ENCODE peak calls at places on chromosome 3, in seven cellular contexts. N is astrocyte of the cerebellum, E is fibroblast of mammary gland, I is heart left ventricle, A is astrocyte of the spinal cord, V is psoas muscle, D is heart right ventricle. H is an unnamed sample.

GRCh38 chr3:107643038-107643883 is 120.5 kb downstream of the BBX start:
- DNase-seq in N (no peak), E (peak; percentile 26), I (no peak), A (no peak), V (no peak), D (no peak), H (no peak)

GRCh38 chr3:126340081-126340511 is 17.1 kb downstream of the KLF15 start:
- DNase-seq in N (no peak), E (peak; percentile 64), I (peak; percentile 25), A (no peak), V (peak; percentile 21), D (no peak), H (no peak)

GRCh38 chr3:3192481-3192764 is 12.9 kb upstream of the CRBN start:
- DNase-seq in N (no peak), E (no peak), I (no peak), A (no peak), V (no peak), D (no peak), H (no peak)

GRCh38 chr3:165181556-165181955 is 14.6 kb downstream of the SLITRK3 start:
- DNase-seq in N (no peak), E (no peak), I (no peak), A (no peak), V (no peak), D (no peak), H (no peak)

GRCh38 chr3:126081618-126082333 is 2.1 kb downstream of the SLC41A3 start:
- DNase-seq in N (no peak), E (peak; percentile 69), I (no peak), A (peak; percentile 48), V (peak; percentile 86), D (no peak), H (no peak)

GRCh38 chr3:8490079-8490552 is 11.5 kb upstream of the LMCD1 start:
- DNase-seq in N (peak; percentile 82), E (peak; percentile 100), I (no peak), A (peak; percentile 85), V (peak; percentile 30), D (no peak), H (peak; percentile 83)

GRCh38 chr3:34934660-34935059 is 704.7 kb upstream of the ARPP21 start:
- DNase-seq in N (no peak), E (no peak), I (no peak), A (no peak), V (no peak), D (no peak), H (no peak)

GRCh38 chr3:197525706-197526105 is 30.1 kb downstream of the BDH1 start:
- DNase-seq in N (no peak), E (peak; percentile 28), I (no peak), A (peak; percentile 39), V (no peak), D (no peak), H (no peak)

GRCh38 chr3:112709929-112710328 is 69.0 kb upstream of the CCDC80 start:
- DNase-seq in N (no peak), E (no peak), I (no peak), A (no peak), V (no peak), D (no peak), H (no peak)

GRCh38 chr3:184911570-184911969 is 99.6 kb downstream of the VPS8 start:
- DNase-seq in N (no peak), E (no peak), I (no peak), A (no peak), V (no peak), D (no peak), H (no peak)

GRCh38 chr3:132318451-132318850 is 1.2 kb downstream of the ACP3 start:
- DNase-seq in N (no peak), E (peak; percentile 83), I (no peak), A (peak; percentile 9), V (no peak), D (no peak), H (no peak)

GRCh38 chr3:10703875-10704274 is 112.2 kb upstream of the SLC6A11 start:
- DNase-seq in N (peak; percentile 16), E (peak; percentile 10), I (no peak), A (peak; percentile 14), V (no peak), D (no peak), H (no peak)

GRCh38 chr3:63387568-63387967 is 109.5 kb downstream of the SYNPR start:
- DNase-seq in N (no peak), E (peak; percentile 61), I (no peak), A (peak; percentile 59), V (no peak), D (no peak), H (no peak)

GRCh38 chr3:105800320-105800719 is 68.5 kb downstream of the CBLB start:
- DNase-seq in N (no peak), E (peak; percentile 63), I (no peak), A (no peak), V (no peak), D (no peak), H (no peak)

GRCh38 chr3:24242012-24242698 is 252.5 kb downstream of the THRB start:
- DNase-seq in N (peak; percentile 89), E (peak; percentile 82), I (no peak), A (peak; percentile 79), V (no peak), D (no peak), H (no peak)

GRCh38 chr3:37916685-37917084 is 55.0 kb downstream of the CTDSPL start:
- DNase-seq in N (no peak), E (no peak), I (no peak), A (no peak), V (no peak), D (no peak), H (no peak)

GRCh38 chr3:10775259-10775658 is 40.8 kb upstream of the SLC6A11 start:
- DNase-seq in N (no peak), E (no peak), I (no peak), A (no peak), V (no peak), D (no peak), H (no peak)

GRCh38 chr3:98971183-98971681 is 69.7 kb upstream of the DCBLD2 start:
- DNase-seq in N (no peak), E (peak; percentile 96), I (no peak), A (peak; percentile 93), V (no peak), D (no peak), H (peak; percentile 93)
- TF ChIP-seq CTCF in N (no peak), E (no peak), I (no peak), A (no peak), V (no peak), D (no peak), H (no peak)

GRCh38 chr3:55615039-55615693 is 128.1 kb upstream of the WNT5A start:
- DNase-seq in N (no peak), E (no peak), I (no peak), A (no peak), V (no peak), D (no peak), H (no peak)
- H3K4me3 ChIP-seq in N (no peak overlapping the region), E (no peak overlapping the region), I (no peak overlapping the region), A (no peak overlapping the region), V (no peak overlapping the region), D (no peak overlapping the region), H (no peak overlapping the region)

GRCh38 chr3:195105389-195105788 is 165.6 kb downstream of the XXYLT1 start:
- DNase-seq in N (no peak), E (no peak), I (no peak), A (no peak), V (no peak), D (no peak), H (no peak)

GRCh38 chr3:195107593-195107992 is 163.4 kb downstream of the XXYLT1 start:
- DNase-seq in N (no peak), E (no peak), I (no peak), A (no peak), V (no peak), D (no peak), H (no peak)

GRCh38 chr3:195104340-195104739 is 166.6 kb downstream of the XXYLT1 start:
- DNase-seq in N (no peak), E (no peak), I (no peak), A (no peak), V (no peak), D (no peak), H (no peak)

GRCh38 chr3:195105841-195106417 is 165.0 kb downstream of the XXYLT1 start:
- DNase-seq in N (no peak), E (no peak), I (no peak), A (no peak), V (no peak), D (no peak), H (no peak)

DNA sequence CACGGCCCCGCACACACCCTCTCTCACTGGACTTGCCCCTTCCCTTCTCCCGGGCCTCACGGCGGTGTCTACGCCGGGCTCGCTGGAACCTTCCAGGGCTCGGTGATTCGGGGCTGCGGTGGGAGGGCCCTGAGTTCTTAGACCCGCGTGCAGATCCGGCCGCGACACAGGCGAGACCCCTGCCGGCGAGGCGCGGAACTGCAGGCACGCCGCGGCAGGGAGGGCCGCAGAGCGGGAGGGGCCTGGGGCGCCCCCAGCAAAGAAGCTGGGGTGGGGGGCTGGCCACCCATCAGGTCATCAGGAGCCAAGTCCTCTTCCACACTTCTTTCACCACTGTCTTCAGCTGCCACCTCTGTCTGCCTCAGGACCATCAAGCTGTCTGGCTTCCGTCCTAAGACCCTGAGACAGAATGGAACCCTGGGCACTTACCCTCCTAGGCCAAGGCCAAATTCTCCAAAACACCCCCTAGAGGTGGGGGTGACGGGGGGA is 164.5 kb downstream of the XXYLT1 start:
- DNase-seq in N (no peak), E (peak; percentile 53), I (peak; percentile 73), A (peak; percentile 66), V (peak; percentile 77), D (peak; percentile 80), H (no peak)
- TF ChIP-seq CTCF in N (peak; percentile 97), E (peak; percentile 61), I (peak; percentile 100), A (peak; percentile 95), V (peak; percentile 100), D (peak; percentile 100), H (peak; percentile 81)

GRCh38 chr3:36494461-36495109 is 114.3 kb downstream of the STAC start:
- DNase-seq in N (no peak), E (peak; percentile 94), I (no peak), A (peak; percentile 33), V (peak; percentile 34), D (no peak), H (peak; percentile 78)
- H3K4me3 ChIP-seq in N (no peak overlapping the region), E (no peak overlapping the region), I (no peak overlapping the region), A (no peak overlapping the region), V (no peak overlapping the region), D (no peak overlapping the region), H (no peak overlapping the region)

GRCh38 chr3:51974277-51974962 is 444 bp upstream of the ABHD14A start:
- DNase-seq in N (no peak), E (no peak), I (no peak), A (no peak), V (peak; percentile 50), D (peak; percentile 50), H (no peak)
- TF ChIP-seq CTCF in N (no peak), E (no peak), I (peak; percentile 3), A (no peak), V (no peak), D (peak; percentile 54), H (no peak)

GRCh38 chr3:95705786-95706418 is 1108.5 kb upstream of the EPHA6 start:
- DNase-seq in N (no peak), E (peak; percentile 2), I (no peak), A (no peak), V (no peak), D (no peak), H (no peak)
- H3K4me3 ChIP-seq in N (no peak overlapping the region), E (no peak overlapping the region), I (peak overlapping the region; percentile 24), A (no peak overlapping the region), V (no peak overlapping the region), D (peak overlapping the region; percentile 12), H (peak overlapping the region; percentile 42)